ENCODE peak calls at places on chromosomes 6 and 20, in six cellular contexts. Q is GM12865, U is AG09309, C is fibroblast of the aortic adventitia, X is activated B cell treated with CpG ODN at 0.5 μM for 24 hours, M is PC-9. I is an unnamed sample.
A peak's percentile ranks its signal among the peaks of the same experiment; 100 is the strongest.

GRCh38 chr6:11139051-11139960 is 27.8 kb upstream of the ERVFRD-1 start:
- DNase-seq in X (no peak), M (peak; percentile 53), Q (peak; percentile 9), U (no peak), C (peak; percentile 30), I (peak; percentile 34)

GRCh38 chr6:132712366-132712765 is 1.5 kb downstream of the VNN1 start:
- DNase-seq in X (no peak), M (peak; percentile 21), C (no peak), U (no peak), Q (no peak), I (no peak)

GRCh38 chr20:41047975-41048305 is 19.3 kb downstream of the TOP1 start:
- DNase-seq in M (no peak), U (no peak), Q (peak; percentile 48), C (peak; percentile 62), X (no peak), I (peak; percentile 28)

GRCh38 chr6:137820425-137820824 is 46.6 kb upstream of the TNFAIP3 start:
- DNase-seq in U (no peak), C (peak; percentile 49), M (no peak), X (no peak), Q (no peak), I (no peak)

GRCh38 chr6:26554669-26555504 is 16.7 kb downstream of the HMGN4 start:
- DNase-seq in C (peak; percentile 72), X (no peak), Q (peak; percentile 88), U (no peak), M (peak; percentile 68), I (peak; percentile 52)

GRCh38 chr20:13875265-13875811 is 90.5 kb downstream of the NDUFAF5 start:
- DNase-seq in Q (no peak), C (no peak), M (no peak), U (no peak), X (no peak), I (no peak)

GRCh38 chr20:37914672-37915433 is 11.9 kb downstream of the VSTM2L start:
- DNase-seq in M (no peak), Q (peak; percentile 21), X (peak; percentile 26), U (no peak), C (no peak), I (no peak)

GRCh38 chr20:21609221-21609620 is 95.4 kb upstream of the NKX2-2 start:
- DNase-seq in C (no peak), M (no peak), U (no peak), Q (no peak), X (no peak), I (no peak)

GRCh38 chr20:61222699-61223098 is 29.4 kb upstream of the CDH4 start:
- DNase-seq in Q (no peak), X (no peak), M (no peak), C (no peak), U (no peak), I (no peak)

GRCh38 chr20:17621229-17621968 is 51.5 kb downstream of the DSTN start:
- DNase-seq in M (no peak), U (no peak), Q (no peak), C (no peak), X (no peak), I (no peak)

GRCh38 chr6:166904101-166904746 is 52.1 kb downstream of the RNASET2 start:
- DNase-seq in X (no peak), C (no peak), U (no peak), M (no peak), Q (peak; percentile 21), I (peak; percentile 17)

GRCh38 chr6:26175428-26176181 is 88.4 kb downstream of the HFE start:
- DNase-seq in M (no peak), X (no peak), U (no peak), C (peak; percentile 86), Q (peak; percentile 87), I (peak; percentile 52)

GRCh38 chr6:42279144-42279781 is 61.6 kb upstream of the MRPS10 start:
- DNase-seq in C (peak; percentile 70), M (peak; percentile 67), X (no peak), U (no peak), Q (peak; percentile 39), I (no peak)

GRCh38 chr6:3305216-3305565 is 46.4 kb downstream of the PSMG4 start:
- DNase-seq in M (no peak), X (no peak), Q (no peak), C (no peak), U (no peak), I (no peak)

GRCh38 chr6:30060634-30060981 is 457 bp upstream of the POLR1H start:
- DNase-seq in Q (peak; percentile 26), U (no peak), C (no peak), M (no peak), X (no peak), I (peak; percentile 23)

GRCh38 chr6:161682982-161683381 is 409.1 kb upstream of the AGPAT4 start:
- DNase-seq in U (no peak), Q (no peak), X (no peak), M (no peak), C (no peak), I (no peak)

GRCh38 chr6:7214400-7214940 is 98.5 kb downstream of the SSR1 start:
- DNase-seq in U (no peak), X (no peak), C (no peak), Q (no peak), M (no peak), I (no peak)

GRCh38 chr20:63150391-63150898 is 65.5 kb downstream of the YTHDF1 start:
- DNase-seq in U (no peak), X (no peak), C (no peak), M (no peak), Q (no peak), I (no peak)

GRCh38 chr20:32517914-32518592 is 67.1 kb downstream of the NOL4L start:
- DNase-seq in M (no peak), X (no peak), U (no peak), C (no peak), Q (no peak), I (no peak)

GRCh38 chr6:170128811-170129681 is 161.8 kb downstream of the DLL1 start:
- DNase-seq in U (no peak), Q (no peak), M (no peak), C (no peak), X (no peak), I (no peak)

GRCh38 chr6:36979343-36979742 is 6.7 kb downstream of the MTCH1 start:
- DNase-seq in C (peak; percentile 75), U (peak; percentile 18), M (no peak), Q (peak; percentile 31), X (no peak), I (no peak)
- TF ChIP-seq CTCF in C (peak; percentile 91), U (peak; percentile 86), M (no peak), Q (peak; percentile 29), X (no peak), I (no peak)

GRCh38 chr6:6105472-6106036 is 98.8 kb upstream of the NRN1 start:
- DNase-seq in Q (peak; percentile 36), X (no peak), C (no peak), U (no peak), M (no peak), I (no peak)
- TF ChIP-seq CTCF in Q (peak; percentile 36), X (no peak), C (no peak), U (no peak), M (no peak), I (no peak)

DNA sequence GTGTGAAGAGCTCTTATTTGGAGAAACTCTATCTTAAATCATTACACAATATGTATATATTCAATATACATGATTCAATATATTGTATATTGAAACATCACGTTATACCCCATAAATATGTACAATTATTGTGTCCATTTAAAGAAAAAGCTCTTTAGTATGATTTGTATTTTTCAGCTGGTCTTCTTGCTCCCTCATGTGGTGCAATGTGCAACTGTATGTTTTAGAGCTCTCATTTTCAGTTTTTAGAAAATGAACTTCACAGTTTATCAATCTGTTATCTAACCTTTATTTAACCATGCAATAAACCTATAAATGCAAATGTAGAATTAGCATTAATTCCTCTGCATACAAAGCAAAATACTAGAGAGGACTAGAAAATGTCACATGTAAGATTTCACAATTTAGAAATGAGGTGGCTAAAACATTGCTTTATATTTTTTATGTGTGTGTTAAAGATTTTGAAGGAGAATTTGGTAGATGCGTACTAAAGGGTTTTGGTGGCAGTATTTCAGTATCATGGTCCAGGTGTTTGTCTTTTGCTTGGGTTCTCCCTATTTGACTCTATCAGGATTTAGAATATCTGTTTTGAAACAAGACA is 167.1 kb downstream of the PHF3 start:
- DNase-seq in U (no peak), Q (peak; percentile 29), C (peak; percentile 64), M (no peak), X (no peak), I (peak; percentile 22)
- TF ChIP-seq CTCF in U (peak; percentile 65), Q (peak; percentile 56), C (peak; percentile 77), M (peak; percentile 80), X (no peak), I (no peak)

GRCh38 chr6:84688187-84688878 is 76.1 kb downstream of the TBX18 start:
- DNase-seq in C (peak; percentile 74), Q (no peak), U (peak; percentile 13), X (no peak), M (no peak), I (no peak)

GRCh38 chr6:84681693-84682326 is 82.6 kb downstream of the TBX18 start:
- DNase-seq in Q (no peak), X (no peak), M (no peak), U (no peak), C (no peak), I (no peak)

GRCh38 chr6:84687487-84687886 is 76.9 kb downstream of the TBX18 start:
- DNase-seq in U (no peak), M (no peak), Q (no peak), C (peak; percentile 76), X (no peak), I (no peak)

GRCh38 chr6:84685983-84686584 is 78.3 kb downstream of the TBX18 start:
- DNase-seq in U (no peak), C (no peak), X (no peak), M (no peak), Q (peak; percentile 51), I (no peak)
- TF ChIP-seq CTCF in U (peak; percentile 27), C (peak; percentile 52), X (no peak), M (peak; percentile 68), Q (peak; percentile 56), I (peak; percentile 36)

DNA sequence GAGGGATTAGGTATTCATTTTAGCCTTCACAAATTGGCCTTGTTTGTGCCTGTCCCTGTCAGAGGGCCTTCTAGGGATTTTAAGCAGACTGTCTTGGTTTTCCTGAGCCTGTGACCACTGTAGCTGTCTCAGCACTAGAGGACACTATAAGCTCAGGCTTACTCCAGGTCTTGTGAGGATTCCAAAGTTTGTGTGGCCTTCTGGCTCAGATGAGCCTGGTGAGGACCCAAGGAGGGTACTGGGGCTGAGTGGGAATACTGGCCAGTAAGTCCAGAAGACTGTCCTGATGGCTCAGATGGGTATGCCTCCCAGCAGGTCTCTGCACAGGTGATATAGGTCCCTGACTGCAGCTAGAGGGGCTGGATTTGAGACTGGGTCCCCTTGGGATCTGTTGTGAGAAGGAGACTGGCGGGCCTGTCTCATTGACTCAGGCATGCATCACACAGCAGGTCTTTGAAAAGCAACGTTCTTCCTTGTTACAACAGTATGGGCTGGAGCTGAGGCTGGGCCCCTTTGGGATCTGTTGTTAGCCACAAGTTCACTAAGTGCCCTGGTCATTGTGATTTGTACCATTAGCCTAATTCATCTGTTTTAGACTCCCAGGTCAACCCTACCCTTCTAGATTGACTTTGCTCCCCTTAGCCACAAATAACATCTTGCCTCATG is 26.3 kb upstream of the TFB1M start:
- DNase-seq in X (no peak), C (peak; percentile 59), Q (peak; percentile 67), U (peak; percentile 35), M (no peak), I (no peak)
- TF ChIP-seq CTCF in X (no peak), C (peak; percentile 57), Q (peak; percentile 42), U (peak; percentile 93), M (no peak), I (no peak)

GRCh38 chr6:56618050-56618449 is 24.6 kb downstream of the DST start:
- DNase-seq in M (no peak), Q (peak; percentile 9), U (no peak), X (no peak), C (no peak), I (no peak)
- TF ChIP-seq CTCF in M (no peak), Q (no peak), U (peak; percentile 19), X (no peak), C (peak; percentile 25), I (no peak)

I was measured in GM20000.